ENCODE peak calls at places on chromosomes 1 and 21, in six cellular contexts. J is pancreas, U is foreskin fibroblast, V is body of pancreas, C is thoracic aorta, X is fibroblast of mammary gland. P is an unnamed sample.

GRCh38 chr1:21525340-21525717 is 16.1 kb downstream of the ALPL start:
- DNase-seq in J (no peak), U (no peak), V (no peak), C (no peak), X (no peak), P (no peak)

GRCh38 chr1:244952940-244953339 is 88.6 kb upstream of the HNRNPU start:
- DNase-seq in J (peak), U (no peak), V (peak), C (no peak), X (no peak), P (no peak)

GRCh38 chr1:185419718-185420117 is 102.7 kb upstream of the IVNS1ABP start:
- DNase-seq in J (no peak), U (peak), V (no peak), C (no peak), X (no peak), P (no peak)

GRCh38 chr21:42222821-42223390 is 4.0 kb downstream of the ABCG1 start:
- DNase-seq in J (no peak), U (no peak), V (no peak), C (no peak), X (no peak), P (no peak)

GRCh38 chr1:227766015-227766634 is 30.9 kb downstream of the SNAP47 start:
- DNase-seq in J (peak), U (no peak), V (peak), C (no peak), X (peak), P (no peak)

GRCh38 chr21:44089001-44089911 is 17.9 kb upstream of the PWP2 start:
- DNase-seq in J (no peak), U (no peak), V (peak), C (no peak), X (no peak), P (no peak)

GRCh38 chr21:42200906-42201614 is 17.9 kb upstream of the ABCG1 start:
- DNase-seq in J (no peak), U (no peak), V (no peak), C (no peak), X (no peak), P (no peak)

GRCh38 chr1:244887281-244887680 is 22.9 kb upstream of the HNRNPU start:
- DNase-seq in J (no peak), U (no peak), V (no peak), C (no peak), X (no peak), P (no peak)

GRCh38 chr1:15848929-15849774 is 1.6 kb downstream of the SPEN start:
- DNase-seq in J (peak), U (peak), V (peak), C (peak), X (peak), P (no peak)
- TF ChIP-seq CTCF in J (no peak), U (no peak), V (no peak), C (peak), X (no peak), P (no peak)

DNA sequence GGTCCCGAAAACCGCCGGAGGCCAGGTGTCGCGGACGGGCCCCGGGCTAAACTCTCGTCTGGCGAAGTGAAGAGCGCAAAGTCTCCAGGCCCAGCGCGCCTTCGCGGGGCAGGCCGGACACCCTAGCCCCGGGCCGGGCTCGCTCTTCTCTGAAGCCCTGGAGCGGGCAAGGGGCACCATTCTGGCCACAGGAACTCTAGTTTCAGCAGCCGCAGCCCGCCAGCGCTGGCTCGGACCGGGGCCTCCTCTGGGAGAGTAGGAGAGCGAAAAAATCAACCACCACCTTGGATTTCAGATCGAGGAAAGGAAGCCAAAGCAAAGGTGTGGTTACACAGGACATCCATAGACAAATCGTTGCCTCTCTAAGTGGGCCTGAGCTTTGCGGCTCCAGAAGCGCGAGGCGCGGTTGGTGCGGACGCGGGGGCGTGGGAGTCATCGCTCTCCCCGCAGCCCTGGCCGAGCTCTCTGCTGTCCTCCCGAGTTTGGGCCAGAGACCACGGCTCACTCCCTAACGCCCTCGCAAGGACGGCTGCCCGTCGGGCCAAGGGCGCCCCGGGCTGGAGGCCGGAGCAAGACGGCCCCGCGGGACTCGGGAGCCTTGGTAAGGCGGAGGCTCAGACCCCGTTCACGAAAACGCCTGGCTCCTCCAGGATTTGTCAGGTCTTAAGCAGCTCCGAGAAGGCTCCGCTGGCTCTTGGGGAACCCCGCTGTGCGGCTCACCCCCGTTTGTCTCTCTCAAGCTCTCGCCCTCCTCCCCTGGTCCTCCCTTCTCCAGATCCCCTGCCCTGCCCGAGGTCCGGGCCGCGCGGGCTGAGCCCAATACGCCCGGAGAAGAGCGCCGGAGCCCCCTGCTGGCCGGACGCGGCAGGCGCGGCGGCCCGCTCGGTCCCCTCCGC is 132.9 kb upstream of the DPYD start:
- DNase-seq in J (peak), U (peak), V (peak), C (no peak), X (peak), P (no peak)
- H3K4me3 ChIP-seq in J (peak), U (peak), V (peak), C (peak), X (peak), P (peak)

DNA sequence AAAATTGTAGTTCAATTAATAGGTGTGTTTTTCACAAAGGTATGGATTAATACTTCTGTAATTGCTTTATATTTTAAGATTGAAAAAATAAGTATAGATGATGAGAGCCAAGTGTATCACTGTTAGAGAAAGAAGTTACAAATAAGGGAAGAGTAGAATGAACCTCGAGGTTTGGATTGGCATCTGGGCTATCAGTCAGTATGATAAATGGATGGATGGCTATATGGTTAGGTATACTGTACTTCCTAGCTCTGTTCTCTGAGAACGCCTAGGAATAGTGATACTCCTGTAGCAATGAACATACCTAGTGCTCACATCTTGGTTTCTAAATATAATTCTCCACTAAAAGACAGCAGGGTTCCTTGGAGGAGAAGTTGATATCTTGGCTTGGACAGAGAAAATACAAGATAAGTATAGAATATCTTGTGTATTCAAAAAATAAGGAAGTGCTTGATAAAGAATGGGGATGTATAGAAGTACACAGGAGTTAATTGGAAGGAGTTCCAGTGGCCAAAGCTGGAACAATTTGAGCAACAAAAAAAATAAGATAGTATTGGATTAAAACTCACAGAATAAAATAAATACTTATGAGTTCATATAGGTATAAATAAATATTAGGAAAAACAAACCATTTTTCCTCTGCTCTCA is 12.4 kb downstream of the IPO9 start:
- DNase-seq in J (no peak), U (no peak), V (no peak), C (no peak), X (no peak), P (no peak)
- TF ChIP-seq CTCF in J (no peak), U (no peak), V (no peak), C (no peak), X (no peak), P (no peak)

DNA sequence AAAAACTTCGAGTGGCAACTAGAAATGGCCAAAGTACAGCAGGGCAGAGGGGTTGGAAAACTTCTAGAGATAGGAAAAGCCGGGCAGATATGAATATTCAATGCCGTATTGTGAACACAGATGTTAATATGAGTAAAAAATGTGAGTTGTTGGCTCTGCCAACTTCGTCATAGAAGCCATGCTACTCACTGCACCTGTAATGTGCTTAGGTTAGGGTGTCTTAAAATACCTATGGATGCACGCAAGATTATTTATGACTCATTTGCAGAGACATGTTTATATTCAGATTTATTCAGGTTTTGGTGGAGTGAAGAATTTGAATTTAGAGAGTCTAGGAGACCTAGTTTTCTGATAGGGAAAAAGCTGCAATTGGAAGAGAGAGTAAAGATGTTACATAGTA is 925.7 kb downstream of the LTN1 start:
- DNase-seq in J (no peak), U (no peak), V (no peak), C (no peak), X (no peak), P (no peak)
- H3K4me3 ChIP-seq in J (no peak), U (no peak), V (no peak), C (no peak), X (no peak), P (no peak)

GRCh38 chr1:75423616-75424015 is 187.3 kb downstream of the SLC44A5 start:
- DNase-seq in J (no peak), U (no peak), V (no peak), C (no peak), X (no peak), P (no peak)
- TF ChIP-seq CTCF in J (no peak), U (no peak), V (no peak), C (no peak), X (no peak), P (no peak)

GRCh38 chr1:39524591-39525365 is 33.3 kb downstream of the BMP8A start:
- DNase-seq in J (no peak), U (no peak), V (no peak), C (no peak), X (no peak), P (no peak)
- H3K4me3 ChIP-seq in J (no peak), U (no peak), V (no peak), C (no peak), X (no peak), P (no peak)

GRCh38 chr1:46198026-46198826 is at the start of gene POMGNT1:
- DNase-seq in J (peak), U (peak), V (peak), C (no peak), X (peak), P (no peak)
- TF ChIP-seq CTCF in J (no peak), U (no peak), V (no peak), C (no peak), X (no peak), P (peak)

P was measured in AG04449.